ENCODE peak calls at places on chromosomes 1 and 21, in nine cellular contexts. C, N, U, F, R, E, S, T and Q are unnamed samples.

GRCh38 chr1:162666006-162666645 is 33.9 kb downstream of the DDR2 start:
- DNase-seq in C (no peak), N (no peak), U (no peak), F (no peak), R (no peak), E (peak; percentile 80), S (no peak), T (no peak), Q (no peak)

GRCh38 chr1:225825078-225825477 is 15.2 kb downstream of the EPHX1 start:
- DNase-seq in C (no peak), N (no peak), U (peak; percentile 54), F (peak; percentile 90), R (peak; percentile 41), E (no peak), S (no peak), T (no peak), Q (no peak)

GRCh38 chr21:28333455-28334108 is 659.1 kb downstream of the LTN1 start:
- DNase-seq in C (no peak), N (no peak), U (no peak), F (no peak), R (no peak), E (peak; percentile 44), S (no peak), T (peak; percentile 31), Q (no peak)

GRCh38 chr21:35484856-35485255 is 435.8 kb upstream of the RUNX1 start:
- DNase-seq in C (no peak), N (no peak), U (no peak), F (no peak), R (no peak), E (no peak), S (no peak), T (no peak), Q (no peak)

GRCh38 chr1:181178241-181178640 is 89.7 kb downstream of the IER5 start:
- DNase-seq in C (no peak), N (no peak), U (peak; percentile 7), F (no peak), R (no peak), E (no peak), S (no peak), T (no peak), Q (no peak)

GRCh38 chr1:59477867-59478266 is 181.0 kb downstream of the FGGY start:
- DNase-seq in C (no peak), N (no peak), U (no peak), F (no peak), R (no peak), E (no peak), S (no peak), T (no peak), Q (no peak)

GRCh38 chr1:157390646-157391045 is 161.7 kb downstream of the FCRL5 start:
- DNase-seq in C (no peak), N (no peak), U (no peak), F (no peak), R (no peak), E (peak; percentile 32), S (no peak), T (peak; percentile 25), Q (no peak)

GRCh38 chr21:35066824-35067223 is 17.7 kb upstream of the RUNX1 start:
- DNase-seq in C (no peak), N (no peak), U (no peak), F (no peak), R (no peak), E (no peak), S (no peak), T (no peak), Q (no peak)

GRCh38 chr1:116764466-116764896 is 10.3 kb downstream of the CD2 start:
- DNase-seq in C (no peak), N (no peak), U (no peak), F (no peak), R (no peak), E (no peak), S (peak; percentile 89), T (no peak), Q (no peak)

DNA sequence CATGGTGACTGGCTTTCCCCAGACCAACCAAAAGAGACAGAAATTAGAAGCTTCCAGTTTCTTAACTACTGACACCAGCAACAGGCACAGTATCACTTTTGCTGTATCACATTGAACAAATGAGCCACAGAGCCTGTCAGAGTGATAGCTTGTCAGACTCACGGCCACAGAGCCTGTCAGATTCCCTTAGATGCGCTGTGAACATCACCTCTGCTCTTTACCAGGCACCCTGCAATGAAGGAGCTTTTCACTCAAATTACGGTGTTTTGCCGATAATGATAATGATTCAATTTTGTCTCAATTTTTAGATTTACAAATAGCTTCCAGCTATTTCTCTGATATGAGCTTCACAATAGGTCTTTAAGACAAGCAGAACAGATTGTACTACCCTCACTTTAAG is 107.9 kb upstream of the GNG12 start:
- DNase-seq in C (no peak), N (no peak), U (no peak), F (no peak), R (no peak), E (no peak), S (no peak), T (no peak), Q (no peak)
- H3K4me3 ChIP-seq in C (no peak overlapping the region), N (no peak overlapping the region), U (no peak overlapping the region), F (no peak overlapping the region), R (no peak overlapping the region), E (no peak overlapping the region), S (no peak overlapping the region), T (no peak overlapping the region), Q (no peak overlapping the region)

GRCh38 chr1:207049514-207049913 is 1.5 kb downstream of the YOD1 start:
- DNase-seq in C (no peak), N (no peak), U (no peak), F (no peak), R (no peak), E (no peak), S (no peak), T (no peak), Q (no peak)
- H3K4me3 ChIP-seq in C (peak overlapping the region; percentile 93), N (peak overlapping the region; percentile 82), U (peak overlapping the region; percentile 80), F (no peak overlapping the region), R (peak overlapping the region; percentile 78), E (peak overlapping the region; percentile 93), S (peak overlapping the region; percentile 98), T (peak overlapping the region; percentile 99), Q (peak overlapping the region; percentile 98)

GRCh38 chr1:185338719-185339622 is 21.9 kb upstream of the IVNS1ABP start:
- DNase-seq in C (no peak), N (peak; percentile 64), U (peak; percentile 42), F (peak; percentile 60), R (no peak), E (peak; percentile 45), S (peak; percentile 86), T (no peak), Q (peak; percentile 91)
- H3K4me3 ChIP-seq in C (no peak overlapping the region), N (no peak overlapping the region), U (no peak overlapping the region), F (no peak overlapping the region), R (no peak overlapping the region), E (no peak overlapping the region), S (no peak overlapping the region), T (no peak overlapping the region), Q (no peak overlapping the region)

DNA sequence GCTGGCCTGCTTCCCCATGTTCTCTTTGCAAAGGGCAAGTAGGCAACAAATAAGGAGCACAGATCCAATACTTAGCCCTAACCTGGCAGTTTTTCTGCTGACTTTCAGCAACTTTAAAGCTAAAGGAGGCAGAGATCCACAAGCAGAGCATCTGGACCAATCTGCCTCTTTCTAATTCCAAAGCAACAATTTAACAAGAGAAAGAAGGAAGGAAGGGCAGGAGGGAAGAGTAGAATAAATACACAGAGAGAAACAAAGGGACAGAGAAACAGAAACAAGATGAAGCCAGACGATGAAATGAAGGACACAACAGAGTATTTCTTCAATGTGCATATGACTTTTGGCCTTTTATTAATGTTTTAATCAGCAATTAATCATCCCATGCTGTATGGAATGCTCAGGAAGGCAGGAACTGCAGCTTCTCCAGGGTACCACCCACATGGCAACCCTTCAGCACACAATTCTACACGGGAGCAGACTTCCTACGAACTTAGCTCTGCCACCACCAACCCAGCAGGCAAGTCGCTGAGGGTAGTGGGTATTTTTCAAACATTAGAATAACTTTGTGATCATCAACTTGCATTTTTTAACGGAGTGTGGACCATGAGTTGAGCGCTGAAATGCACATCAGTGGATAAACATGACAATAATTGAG is 15.3 kb downstream of the CLCC1 start:
- DNase-seq in C (no peak), N (no peak), U (peak; percentile 29), F (peak; percentile 19), R (peak; percentile 33), E (peak; percentile 21), S (no peak), T (no peak), Q (no peak)
- H3K4me3 ChIP-seq in C (no peak overlapping the region), N (peak overlapping the region; percentile 7), U (no peak overlapping the region), F (no peak overlapping the region), R (no peak overlapping the region), E (no peak overlapping the region), S (no peak overlapping the region), T (no peak overlapping the region), Q (no peak overlapping the region)

DNA sequence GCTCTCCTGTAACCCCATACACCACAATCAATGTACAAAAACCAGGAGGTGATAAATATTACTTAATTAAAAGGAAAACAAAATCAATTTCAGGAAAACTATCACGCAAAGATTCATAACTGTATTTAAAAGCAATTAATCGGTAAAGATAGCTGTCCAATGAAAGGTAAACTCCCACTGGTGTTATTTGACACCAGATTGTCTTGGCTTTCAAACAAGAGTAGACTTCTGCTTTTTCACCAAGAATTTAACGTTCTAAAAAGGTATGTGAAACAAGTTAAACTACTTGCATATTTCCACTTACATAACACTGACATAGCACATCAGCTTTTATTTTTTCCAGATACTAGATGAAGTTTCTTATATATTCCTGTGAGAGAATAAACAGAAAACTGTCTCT is 3.5 kb downstream of the PLPP3 start:
- DNase-seq in C (peak; percentile 58), N (no peak), U (no peak), F (no peak), R (no peak), E (no peak), S (no peak), T (no peak), Q (no peak)
- H3K4me3 ChIP-seq in C (peak overlapping the region; percentile 87), N (peak overlapping the region; percentile 89), U (peak overlapping the region; percentile 86), F (no peak overlapping the region), R (no peak overlapping the region), E (no peak overlapping the region), S (no peak overlapping the region), T (peak overlapping the region; percentile 95), Q (no peak overlapping the region)

GRCh38 chr1:184945678-184946412 is 28.5 kb downstream of the NIBAN1 start:
- DNase-seq in C (no peak), N (no peak), U (no peak), F (no peak), R (no peak), E (no peak), S (peak; percentile 61), T (peak; percentile 54), Q (no peak)
- H3K4me3 ChIP-seq in C (no peak overlapping the region), N (no peak overlapping the region), U (no peak overlapping the region), F (no peak overlapping the region), R (no peak overlapping the region), E (no peak overlapping the region), S (no peak overlapping the region), T (no peak overlapping the region), Q (no peak overlapping the region)